ENCODE peak calls at places on chromosomes 1 and 21, in eight cellular contexts. X is breast epithelium, W is heart right ventricle, Y is right cardiac atrium, A is GM23248, R is fibroblast of lung, D is ovary, U is A549. F is an unnamed sample.
A peak's percentile ranks its signal among the peaks of the same experiment; 100 is the strongest.

GRCh38 chr1:89953072-89953626 is 41.8 kb upstream of the ZNF326 start:
- DNase-seq in X (no peak), W (no peak), Y (peak; percentile 48), A (peak; percentile 94), R (peak; percentile 77), D (no peak), U (peak; percentile 34), F (peak; percentile 80)

GRCh38 chr1:168689726-168690602 is 39.0 kb downstream of the DPT start:
- DNase-seq in X (no peak), W (peak; percentile 16), Y (no peak), A (peak; percentile 88), R (no peak), D (no peak), U (no peak), F (no peak)

GRCh38 chr1:207181838-207182237 is 77.8 kb downstream of the C4BPA start:
- DNase-seq in X (no peak), W (no peak), Y (no peak), A (no peak), R (no peak), D (no peak), U (no peak), F (no peak)

GRCh38 chr1:47582891-47583608 is 145.2 kb downstream of the FOXD2 start:
- DNase-seq in X (no peak), W (no peak), Y (no peak), A (no peak), R (no peak), D (no peak), U (no peak), F (no peak)

GRCh38 chr1:193060938-193061337 is 1.5 kb downstream of the RO60 start:
- DNase-seq in X (no peak), W (no peak), Y (peak; percentile 45), A (peak; percentile 68), R (peak; percentile 22), D (no peak), U (peak; percentile 13), F (no peak)

GRCh38 chr1:13228343-13228781 is 2.4 kb upstream of the PRAMEF18 start:
- DNase-seq in X (peak; percentile 17), W (no peak), Y (no peak), A (peak; percentile 14), R (no peak), D (no peak), U (no peak), F (no peak)

GRCh38 chr1:98059616-98060015 is 138.8 kb upstream of the DPYD start:
- DNase-seq in X (no peak), W (no peak), Y (no peak), A (no peak), R (no peak), D (no peak), U (no peak), F (no peak)

GRCh38 chr1:94551449-94551848 is 9.9 kb upstream of the F3 start:
- DNase-seq in X (no peak), W (no peak), Y (no peak), A (no peak), R (no peak), D (no peak), U (no peak), F (no peak)

GRCh38 chr21:33418686-33419085 is 15.5 kb downstream of the IFNGR2 start:
- DNase-seq in X (peak; percentile 41), W (peak; percentile 53), Y (peak; percentile 94), A (no peak), R (peak; percentile 69), D (peak; percentile 86), U (no peak), F (no peak)

GRCh38 chr1:169779150-169779549 is 15.6 kb downstream of the METTL18 start:
- DNase-seq in X (no peak), W (no peak), Y (no peak), A (no peak), R (peak; percentile 6), D (no peak), U (no peak), F (no peak)

GRCh38 chr1:147620543-147620942 is 49.8 kb downstream of the ACP6 start:
- DNase-seq in X (no peak), W (no peak), Y (no peak), A (no peak), R (no peak), D (no peak), U (no peak), F (no peak)

GRCh38 chr1:38527373-38527966 is 332.1 kb downstream of the RRAGC start:
- DNase-seq in X (peak; percentile 40), W (no peak), Y (no peak), A (peak; percentile 3), R (no peak), D (no peak), U (no peak), F (no peak)

GRCh38 chr1:94061513-94062443 is 59.2 kb downstream of the ABCA4 start:
- DNase-seq in X (peak; percentile 36), W (peak; percentile 85), Y (peak; percentile 84), A (peak; percentile 81), R (peak; percentile 80), D (peak; percentile 57), U (peak; percentile 87), F (no peak)

GRCh38 chr1:172537366-172537765 is 4.4 kb downstream of the SUCO start:
- DNase-seq in X (no peak), W (no peak), Y (no peak), A (peak; percentile 31), R (no peak), D (no peak), U (no peak), F (no peak)

GRCh38 chr1:6497215-6497866 is 5.9 kb upstream of the PLEKHG5 start:
- DNase-seq in X (no peak), W (no peak), Y (peak; percentile 86), A (peak; percentile 61), R (peak; percentile 20), D (peak; percentile 63), U (peak; percentile 37), F (peak; percentile 87)

GRCh38 chr1:79043506-79043905 is 37.0 kb upstream of the ADGRL4 start:
- DNase-seq in X (no peak), W (no peak), Y (no peak), A (peak; percentile 71), R (peak; percentile 54), D (no peak), U (no peak), F (no peak)

GRCh38 chr1:154440031-154440430 is 34.9 kb downstream of the IL6R start:
- DNase-seq in X (no peak), W (no peak), Y (no peak), A (no peak), R (no peak), D (no peak), U (no peak), F (no peak)

GRCh38 chr1:41773144-41773571 is 145.6 kb downstream of the HIVEP3 start:
- DNase-seq in X (peak; percentile 94), W (no peak), Y (no peak), A (peak; percentile 91), R (peak; percentile 83), D (no peak), U (no peak), F (no peak)

GRCh38 chr1:29516063-29516820 is 279.9 kb downstream of the PTPRU start:
- DNase-seq in X (no peak), W (no peak), Y (no peak), A (no peak), R (no peak), D (no peak), U (no peak), F (no peak)

DNA sequence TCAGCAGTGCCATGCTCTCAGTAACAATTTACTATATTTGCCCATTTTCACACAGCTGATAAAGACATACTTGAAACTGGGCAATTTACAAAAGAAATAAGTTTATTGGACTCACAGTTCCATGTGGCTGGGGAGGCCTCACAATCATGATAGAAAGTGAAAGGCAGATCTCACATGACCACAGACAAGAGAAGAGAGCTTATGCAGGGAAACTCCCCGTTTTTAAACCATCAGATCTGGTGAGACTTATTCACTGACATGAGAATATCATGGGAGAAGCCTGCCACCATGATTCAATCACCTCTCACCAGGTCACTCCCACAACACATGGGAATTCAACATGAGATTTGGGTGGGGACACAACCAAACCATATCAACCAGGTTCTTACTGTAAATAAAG is 112.1 kb upstream of the C1orf87 start:
- DNase-seq in X (no peak), W (no peak), Y (no peak), A (no peak), R (no peak), D (no peak), U (no peak), F (no peak)
- H3K9me3 ChIP-seq in X (peaks cover 52% of the 10 kb centered on the region), W (peaks cover 77% of the 10 kb centered on the region), Y (no peaks in the 10 kb centered on the region), A (peaks cover 5% of the 10 kb centered on the region), R (no peaks in the 10 kb centered on the region), D (no peaks in the 10 kb centered on the region), U (no peaks in the 10 kb centered on the region), F (peaks cover 8% of the 10 kb centered on the region)

DNA sequence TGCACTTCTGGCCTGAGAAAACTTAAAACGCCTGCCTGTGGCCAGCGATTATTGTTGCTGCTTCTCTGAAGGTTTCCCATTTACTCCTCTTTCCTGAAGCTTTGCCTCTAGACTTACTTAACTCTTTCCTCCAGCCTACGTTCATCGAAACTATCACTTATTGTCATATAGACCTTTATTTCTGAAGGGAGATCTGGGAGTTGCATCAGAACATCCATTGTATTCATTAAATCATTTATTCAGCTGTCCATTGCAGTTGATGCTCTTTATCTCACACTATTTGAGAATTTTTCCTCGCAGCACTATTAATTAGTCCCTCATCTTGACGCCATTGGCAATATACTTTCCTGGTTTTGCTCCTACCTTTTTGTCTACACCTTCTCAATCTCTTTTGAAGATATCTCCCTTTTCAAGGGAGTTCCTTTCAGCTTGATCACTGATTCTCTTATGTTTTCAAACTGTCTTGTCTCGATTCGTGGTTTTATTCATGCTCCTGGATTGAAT is 730 bp upstream of the LRIF1 start:
- DNase-seq in X (no peak), W (no peak), Y (no peak), A (no peak), R (no peak), D (no peak), U (no peak), F (no peak)
- H3K9me3 ChIP-seq in X (peaks cover 45% of the 10 kb centered on the region), W (peaks cover 60% of the 10 kb centered on the region), Y (peaks cover 1% of the 10 kb centered on the region), A (no peaks in the 10 kb centered on the region), R (no peaks in the 10 kb centered on the region), D (peaks cover 8% of the 10 kb centered on the region), U (peaks cover 21% of the 10 kb centered on the region), F (no peaks in the 10 kb centered on the region)

GRCh38 chr21:44427241-44428120 is 27.8 kb upstream of the LRRC3 start:
- DNase-seq in X (no peak), W (no peak), Y (no peak), A (no peak), R (no peak), D (no peak), U (no peak), F (peak; percentile 63)
- H3K9me3 ChIP-seq in X (peaks cover 16% of the 10 kb centered on the region), W (peaks cover 21% of the 10 kb centered on the region), Y (no peaks in the 10 kb centered on the region), A (no peaks in the 10 kb centered on the region), R (no peaks in the 10 kb centered on the region), D (no peaks in the 10 kb centered on the region), U (peaks cover 6% of the 10 kb centered on the region), F (peaks cover 4% of the 10 kb centered on the region)

GRCh38 chr1:33497410-33497809 is 25.0 kb downstream of the ZSCAN20 start:
- DNase-seq in X (no peak), W (no peak), Y (no peak), A (no peak), R (no peak), D (no peak), U (no peak), F (no peak)

GRCh38 chr1:33500547-33500946 is 28.1 kb downstream of the ZSCAN20 start:
- DNase-seq in X (no peak), W (no peak), Y (no peak), A (peak; percentile 16), R (no peak), D (no peak), U (no peak), F (no peak)

DNA sequence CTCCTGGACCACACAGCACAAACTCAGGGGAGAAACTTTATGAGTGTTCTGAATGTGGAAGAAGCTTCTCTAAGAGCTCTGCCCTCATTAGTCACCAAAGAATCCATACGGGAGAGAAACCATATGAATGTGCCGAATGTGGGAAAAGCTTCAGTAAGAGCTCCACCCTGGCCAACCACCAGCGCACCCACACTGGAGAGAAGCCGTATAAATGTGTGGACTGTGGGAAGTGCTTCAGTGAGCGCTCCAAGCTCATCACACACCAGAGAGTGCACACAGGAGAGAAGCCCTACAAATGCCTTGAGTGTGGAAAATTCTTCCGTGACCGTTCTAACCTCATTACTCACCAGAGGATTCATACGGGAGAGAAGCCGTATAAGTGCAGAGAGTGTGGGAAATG is 22.5 kb downstream of the ZSCAN20 start:
- DNase-seq in X (no peak), W (no peak), Y (no peak), A (peak; percentile 26), R (peak; percentile 31), D (no peak), U (no peak), F (no peak)
- H3K9me3 ChIP-seq in X (peaks cover 65% of the 10 kb centered on the region), W (peaks cover 56% of the 10 kb centered on the region), Y (peaks cover 14% of the 10 kb centered on the region), A (no peaks in the 10 kb centered on the region), R (peaks cover 9% of the 10 kb centered on the region), D (peaks cover 36% of the 10 kb centered on the region), U (peaks cover 66% of the 10 kb centered on the region), F (peaks cover 45% of the 10 kb centered on the region)